ENCODE peak calls at places on chromosomes 4 and X, in six cellular contexts. One of them, this sample, is unnamed.

GRCh38 chrX:119880552-119881437 is 9.2 kb downstream of the NDUFA1 start:
- DNase-seq in AG09309: peak
- DNase-seq in EH: peak
- DNase-seq in amniotic stem cell: peak
- DNase-seq in fibroblast of lung: peak
- DNase-seq in fibroblast of the aortic adventitia: peak
- DNase-seq in this sample: peak

GRCh38 chrX:71912156-71912555 is 1.5 kb downstream of the NHSL2 start:
- DNase-seq in AG09309: no peak
- DNase-seq in EH: no peak
- DNase-seq in amniotic stem cell: no peak
- DNase-seq in fibroblast of lung: no peak
- DNase-seq in fibroblast of the aortic adventitia: no peak
- DNase-seq in this sample: no peak

GRCh38 chr4:10762541-10762940 is 78.0 kb upstream of the CLNK start:
- DNase-seq in AG09309: peak
- DNase-seq in EH: peak
- DNase-seq in amniotic stem cell: peak
- DNase-seq in fibroblast of lung: peak
- DNase-seq in fibroblast of the aortic adventitia: peak
- DNase-seq in this sample: no peak

GRCh38 chr4:56655627-56656345 is 25.3 kb downstream of the HOPX start:
- DNase-seq in AG09309: no peak
- DNase-seq in EH: no peak
- DNase-seq in amniotic stem cell: no peak
- DNase-seq in fibroblast of lung: no peak
- DNase-seq in fibroblast of the aortic adventitia: no peak
- DNase-seq in this sample: no peak

GRCh38 chr4:162010362-162010761 is 153.4 kb downstream of the FSTL5 start:
- DNase-seq in AG09309: no peak
- DNase-seq in EH: no peak
- DNase-seq in amniotic stem cell: no peak
- DNase-seq in fibroblast of lung: peak
- DNase-seq in fibroblast of the aortic adventitia: no peak
- DNase-seq in this sample: no peak

GRCh38 chr4:73446336-73446938 is 10.4 kb downstream of the AFP start:
- DNase-seq in AG09309: no peak
- DNase-seq in EH: peak
- DNase-seq in amniotic stem cell: peak
- DNase-seq in fibroblast of lung: peak
- DNase-seq in fibroblast of the aortic adventitia: peak
- DNase-seq in this sample: no peak

GRCh38 chr4:78047366-78047765 is 9.8 kb upstream of the FRAS1 start:
- DNase-seq in AG09309: no peak
- DNase-seq in EH: no peak
- DNase-seq in amniotic stem cell: no peak
- DNase-seq in fibroblast of lung: no peak
- DNase-seq in fibroblast of the aortic adventitia: no peak
- DNase-seq in this sample: no peak

GRCh38 chrX:45824471-45824870 is 623.8 kb upstream of the DIPK2B start:
- DNase-seq in AG09309: peak
- DNase-seq in EH: peak
- DNase-seq in amniotic stem cell: peak
- DNase-seq in fibroblast of lung: peak
- DNase-seq in fibroblast of the aortic adventitia: peak
- DNase-seq in this sample: no peak

GRCh38 chrX:13906103-13906502 is 89.2 kb upstream of the GPM6B start:
- DNase-seq in AG09309: no peak
- DNase-seq in EH: no peak
- DNase-seq in amniotic stem cell: no peak
- DNase-seq in fibroblast of lung: peak
- DNase-seq in fibroblast of the aortic adventitia: no peak
- DNase-seq in this sample: no peak

This sample was measured in GM12878.